ENCODE peak calls at places on chromosomes 11 and 22, in four cellular contexts. K is K562, U is A673, H is astrocyte. T is an unnamed sample.

GRCh38 chr11:36146437-36146836 is 142.8 kb downstream of the COMMD9 start:
- DNase-seq in K (no peak), U (no peak), H (peak; percentile 34), T (no peak)

GRCh38 chr11:117143390-117143789 is 697 bp upstream of the PAFAH1B2 start:
- DNase-seq in K (peak; percentile 28), U (peak; percentile 75), H (peak; percentile 45), T (peak; percentile 60)

GRCh38 chr11:34205326-34206035 is 100.1 kb downstream of the NAT10 start:
- DNase-seq in K (no peak), U (no peak), H (peak; percentile 75), T (no peak)

GRCh38 chr11:100681064-100681502 is 6.0 kb upstream of the ARHGAP42 start:
- DNase-seq in K (peak; percentile 19), U (no peak), H (peak; percentile 61), T (peak; percentile 96)

GRCh38 chr11:117479372-117479771 is 151.7 kb downstream of the CEP164 start:
- DNase-seq in K (peak; percentile 52), U (peak; percentile 13), H (no peak), T (no peak)

GRCh38 chr11:6320411-6321207 is at the start of gene CAVIN3:
- DNase-seq in K (no peak), U (peak; percentile 67), H (peak; percentile 78), T (no peak)

GRCh38 chr11:77410076-77410827 is 63.6 kb downstream of the PAK1 start:
- DNase-seq in K (no peak), U (no peak), H (no peak), T (no peak)

GRCh38 chr11:122209619-122210377 is 93.8 kb upstream of the BLID start:
- DNase-seq in K (no peak), U (peak; percentile 78), H (peak; percentile 76), T (no peak)

GRCh38 chr11:56271092-56271491 is 2.9 kb upstream of the OR5T1 start:
- DNase-seq in K (no peak), U (no peak), H (no peak), T (no peak)

GRCh38 chr11:130139401-130139800 is 20.2 kb upstream of the ST14 start:
- DNase-seq in K (no peak), U (no peak), H (no peak), T (no peak)

GRCh38 chr11:128405693-128406364 is 181.5 kb downstream of the ETS1 start:
- DNase-seq in K (no peak), U (no peak), H (no peak), T (peak; percentile 80)

GRCh38 chr11:93895106-93895862 is 44.9 kb upstream of the VSTM5 start:
- DNase-seq in K (peak; percentile 46), U (peak; percentile 70), H (peak; percentile 85), T (peak; percentile 78)

GRCh38 chr11:116927163-116927772 is 89.8 kb upstream of the APOA1 start:
- DNase-seq in K (peak; percentile 23), U (peak; percentile 52), H (no peak), T (no peak)

GRCh38 chr11:105577645-105578044 is 32.2 kb upstream of the GRIA4 start:
- DNase-seq in K (no peak), U (peak; percentile 6), H (peak; percentile 2), T (no peak)

GRCh38 chr22:37498289-37498909 is 12.2 kb upstream of the MFNG start:
- DNase-seq in K (peak; percentile 84), U (peak; percentile 50), H (no peak), T (peak; percentile 69)

GRCh38 chr11:63560506-63561179 is 2.5 kb downstream of the PLAAT2 start:
- DNase-seq in K (no peak), U (no peak), H (no peak), T (no peak)

GRCh38 chr22:49208768-49209252 is 618.9 kb downstream of the BRD1 start:
- DNase-seq in K (peak; percentile 26), U (peak; percentile 53), H (no peak), T (peak; percentile 8)

GRCh38 chr22:19197997-19198865 is 19.7 kb upstream of the SLC25A1 start:
- DNase-seq in K (no peak), U (no peak), H (no peak), T (no peak)

GRCh38 chr11:62150887-62151736 is 27.3 kb downstream of the INCENP start:
- DNase-seq in K (no peak), U (no peak), H (no peak), T (no peak)

DNA sequence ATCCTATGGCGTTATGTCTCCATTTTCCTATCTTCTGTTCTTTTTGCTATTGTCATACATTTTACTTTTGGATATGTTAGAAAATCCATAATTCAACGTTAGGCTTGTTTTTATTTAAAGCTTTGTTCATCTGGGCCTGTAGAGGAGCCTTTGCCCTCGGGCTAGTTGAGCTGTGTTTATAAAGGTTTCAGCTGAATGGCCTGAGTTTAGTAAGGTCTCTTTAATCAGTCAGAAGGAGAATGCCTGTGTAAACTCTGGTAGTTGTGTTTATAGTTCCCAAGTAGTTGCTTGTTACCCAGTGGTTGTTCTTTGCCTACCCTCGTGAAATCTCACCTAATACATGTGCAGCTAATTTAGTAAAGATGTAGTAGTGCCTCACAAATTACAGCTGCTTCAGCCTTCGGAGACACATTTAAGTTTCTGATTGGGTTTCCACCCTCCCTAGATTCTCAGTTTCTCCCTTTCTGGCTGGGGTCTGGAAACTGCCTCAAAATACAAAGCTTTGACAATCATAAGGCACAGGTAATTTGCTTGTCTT is 33.1 kb downstream of the MTMR3 start:
- DNase-seq in K (no peak), U (no peak), H (no peak), T (no peak)
- H3K4me3 ChIP-seq in K (no peak overlapping the region), U (no peak overlapping the region), H (no peak overlapping the region), T (no peak overlapping the region)

GRCh38 chr11:119306373-119306890 is 10.5 kb downstream of the MCAM start:
- DNase-seq in K (no peak), U (no peak), H (no peak), T (no peak)

GRCh38 chr11:119309411-119309810 is 7.5 kb downstream of the MCAM start:
- DNase-seq in K (no peak), U (no peak), H (no peak), T (no peak)

GRCh38 chr11:119307219-119307618 is 9.7 kb downstream of the MCAM start:
- DNase-seq in K (no peak), U (no peak), H (no peak), T (no peak)

GRCh38 chr11:119309953-119310681 is 6.8 kb downstream of the MCAM start:
- DNase-seq in K (no peak), U (no peak), H (no peak), T (no peak)

GRCh38 chr11:119307974-119308373 is 9.0 kb downstream of the MCAM start:
- DNase-seq in K (no peak), U (no peak), H (no peak), T (no peak)
- TF ChIP-seq CTCF in K (no peak), U (no peak), H (no peak), T (no peak)

GRCh38 chr11:120336641-120337132 is 474 bp downstream of the ARHGEF12 start:
- DNase-seq in K (peak; percentile 66), U (peak; percentile 73), H (no peak), T (peak; percentile 56)
- TF ChIP-seq EZH2 in K (no peak), U (no peak), H (no peak), T (no peak)

GRCh38 chr11:1206391-1207271 is 16.2 kb upstream of the MUC5B start:
- DNase-seq in K (no peak), U (no peak), H (no peak), T (no peak)
- H3K4me3 ChIP-seq in K (no peak overlapping the region), U (no peak overlapping the region), H (no peak overlapping the region), T (no peak overlapping the region)

DNA sequence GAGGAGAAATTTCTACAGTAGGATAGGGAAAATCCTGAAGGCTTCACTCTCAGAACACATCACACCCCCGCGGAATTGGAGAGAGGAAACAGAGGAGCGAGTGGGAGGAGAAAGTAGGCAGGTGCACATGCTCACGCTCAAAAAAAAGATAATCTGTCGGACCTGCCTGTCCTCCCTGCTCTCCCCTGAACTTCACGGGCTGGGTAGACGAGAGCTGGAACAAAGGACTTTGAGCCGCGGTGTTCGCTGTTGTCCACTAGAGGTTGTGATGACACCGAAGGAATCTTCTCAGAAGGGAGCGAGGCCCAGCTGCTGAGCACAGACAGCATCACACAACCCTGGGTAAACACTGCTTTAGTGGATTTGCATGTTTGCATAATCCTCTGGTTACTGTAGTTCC is 5.0 kb downstream of the SEZ6L start:
- DNase-seq in K (no peak), U (peak; percentile 15), H (no peak), T (no peak)
- TF ChIP-seq CTCF in K (no peak), U (peak; percentile 32), H (no peak), T (no peak)

GRCh38 chr11:85809881-85810280 is 1.1 kb downstream of the SYTL2 start:
- DNase-seq in K (no peak), U (peak; percentile 22), H (no peak), T (no peak)

GRCh38 chr11:85810871-85811611 is at the start of gene SYTL2:
- DNase-seq in K (peak; percentile 85), U (peak; percentile 73), H (peak; percentile 33), T (peak; percentile 87)

GRCh38 chr11:85811624-85812023 is 683 bp upstream of the SYTL2 start:
- DNase-seq in K (no peak), U (no peak), H (no peak), T (no peak)

GRCh38 chr11:85809191-85809590 is 1.8 kb downstream of the SYTL2 start:
- DNase-seq in K (no peak), U (no peak), H (no peak), T (no peak)

GRCh38 chr11:85810521-85810870 is 445 bp downstream of the SYTL2 start:
- DNase-seq in K (no peak), U (no peak), H (no peak), T (no peak)
- TF ChIP-seq EZH2 in K (no peak), U (no peak), H (no peak), T (no peak)